ENCODE peak calls at places on chromosomes 7 and 10, in four cellular contexts. Z is sigmoid colon, H is thyroid gland, G is osteocyte. M is an unnamed sample.

GRCh38 chr10:126133082-126133620 is 236.8 kb downstream of the FANK1 start:
- DNase-seq in Z (no peak), G (no peak), H (no peak), M (no peak)

GRCh38 chr7:158557441-158557755 is 30.2 kb downstream of the PTPRN2 start:
- DNase-seq in Z (no peak), G (no peak), H (no peak), M (no peak)

GRCh38 chr7:109793-110556 is 82.4 kb upstream of the FAM20C start:
- DNase-seq in H (no peak), G (peak), Z (no peak), M (no peak)

GRCh38 chr10:34305189-34305588 is 509.9 kb downstream of the PARD3 start:
- DNase-seq in G (no peak), H (peak), Z (no peak), M (no peak)

GRCh38 chr10:43258032-43258921 is 8.6 kb downstream of the RASGEF1A start:
- DNase-seq in H (no peak), Z (no peak), G (peak), M (no peak)

GRCh38 chr10:129483427-129484010 is 16.5 kb downstream of the MGMT start:
- DNase-seq in H (no peak), G (no peak), Z (no peak), M (no peak)

GRCh38 chr7:98281757-98282652 is 519 bp downstream of the BRI3 start:
- DNase-seq in Z (peak), H (peak), G (no peak), M (peak)

GRCh38 chr7:150405584-150406310 is 26.6 kb downstream of the ZNF775 start:
- DNase-seq in Z (no peak), H (no peak), G (no peak), M (peak)

GRCh38 chr10:19974554-19974953 is 158.3 kb downstream of the PLXDC2 start:
- DNase-seq in H (no peak), G (no peak), Z (no peak), M (no peak)

GRCh38 chr7:77908664-77909063 is 110.1 kb downstream of the PHTF2 start:
- DNase-seq in G (no peak), Z (no peak), H (no peak), M (no peak)

GRCh38 chr7:42091461-42092229 is 145.4 kb downstream of the GLI3 start:
- DNase-seq in H (peak), G (no peak), Z (no peak), M (no peak)

GRCh38 chr7:115676080-115676479 is 354.5 kb downstream of the TFEC start:
- DNase-seq in G (no peak), H (no peak), Z (peak), M (no peak)
- TF ChIP-seq CTCF in G (peak), H (no peak), Z (no peak), M (no peak)

DNA sequence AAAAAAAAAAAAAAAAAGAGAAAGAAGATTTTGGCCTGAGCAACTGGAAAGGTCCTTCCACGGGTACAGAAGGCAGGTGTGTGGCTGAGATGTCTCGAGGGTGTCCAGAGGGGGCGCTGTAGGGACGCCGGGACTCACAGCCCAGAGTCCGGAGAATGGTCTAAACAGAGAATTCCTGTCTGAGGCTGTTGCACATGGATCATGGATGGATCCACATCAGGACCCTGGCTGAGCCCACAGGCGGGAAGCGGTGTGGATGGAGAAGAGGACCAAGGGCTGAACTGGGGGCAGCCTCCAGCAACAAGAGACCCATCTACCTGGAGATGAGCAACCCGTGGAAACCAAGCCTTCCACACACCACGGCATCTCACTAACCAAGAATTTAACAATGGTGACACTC is 55.0 kb downstream of the PKD1L1 start:
- DNase-seq in Z (no peak), H (no peak), G (peak), M (no peak)
- TF ChIP-seq CTCF in Z (no peak), H (no peak), G (peak), M (no peak)

GRCh38 chr7:106316947-106317346 is 32.2 kb upstream of the NAMPT start:
- DNase-seq in Z (no peak), H (no peak), G (no peak), M (no peak)
- TF ChIP-seq CTCF in Z (no peak), H (no peak), G (no peak), M (no peak)

GRCh38 chr7:27095897-27096755 is at the start of gene HOXA1:
- DNase-seq in Z (peak), G (no peak), H (peak), M (peak)
- TF ChIP-seq CTCF in Z (no peak), G (no peak), H (no peak), M (no peak)